ENCODE peak calls at places on chromosomes 7 and 10, in four cellular contexts. H is heart left ventricle; S is globus pallidus; U is naive thymus-derived CD4-positive, alpha-beta T cell. I is an unnamed sample.

GRCh38 chr10:132841254-132841975 is 55.5 kb upstream of the NKX6-2 start:
- DNase-seq in H (no peak), S (no peak), U (no peak), I (no peak)

GRCh38 chr10:93199221-93199681 is 125.6 kb downstream of the CYP26A1 start:
- DNase-seq in H (peak; percentile 65), S (peak; percentile 51), U (no peak), I (peak; percentile 28)

GRCh38 chr10:51180141-51180540 is 105.9 kb downstream of the PRKG1 start:
- DNase-seq in H (no peak), S (no peak), U (no peak), I (no peak)

GRCh38 chr7:140924821-140925421 is at the start of gene BRAF:
- DNase-seq in H (peak; percentile 91), S (peak; percentile 86), U (peak; percentile 98), I (peak; percentile 86)

GRCh38 chr7:7446616-7447015 is 89.1 kb downstream of the COL28A1 start:
- DNase-seq in H (no peak), S (no peak), U (no peak), I (no peak)

GRCh38 chr7:106563466-106564150 is 97.3 kb downstream of the CCDC71L start:
- DNase-seq in H (no peak), S (no peak), U (no peak), I (no peak)

GRCh38 chr10:15043674-15044073 is at the start of gene OLAH:
- DNase-seq in H (no peak), S (no peak), U (no peak), I (no peak)

GRCh38 chr10:30433286-30433778 is 652 bp upstream of the MAP3K8 start:
- DNase-seq in H (peak; percentile 79), S (no peak), U (no peak), I (peak; percentile 60)

GRCh38 chr7:128879939-128880746 is 17.5 kb downstream of the ATP6V1F start:
- DNase-seq in H (peak; percentile 70), S (peak; percentile 64), U (no peak), I (peak; percentile 97)

GRCh38 chr10:34768261-34768971 is 46.7 kb downstream of the PARD3 start:
- DNase-seq in H (peak; percentile 72), S (peak; percentile 40), U (no peak), I (no peak)

GRCh38 chr7:33701927-33702326 is 203.4 kb upstream of the BMPER start:
- DNase-seq in H (no peak), S (no peak), U (no peak), I (no peak)

GRCh38 chr10:132746386-132746785 is 39.6 kb downstream of the NKX6-2 start:
- DNase-seq in H (no peak), S (no peak), U (no peak), I (no peak)

GRCh38 chr7:75688200-75689136 is 50.3 kb downstream of the HIP1 start:
- DNase-seq in H (peak; percentile 33), S (peak; percentile 96), U (no peak), I (no peak)

GRCh38 chr10:71331736-71332135 is 12.7 kb downstream of the SLC29A3 start:
- DNase-seq in H (no peak), S (no peak), U (no peak), I (no peak)

GRCh38 chr10:123417414-123417813 is 248.7 kb upstream of the GPR26 start:
- DNase-seq in H (no peak), S (no peak), U (no peak), I (no peak)

GRCh38 chr7:87471430-87471829 is 4.0 kb downstream of the ABCB4 start:
- DNase-seq in H (no peak), S (no peak), U (no peak), I (no peak)

GRCh38 chr10:112802411-112803060 is 147.5 kb upstream of the TCF7L2 start:
- DNase-seq in H (no peak), S (no peak), U (no peak), I (no peak)

GRCh38 chr7:1725199-1725701 is 55.2 kb downstream of the ELFN1 start:
- DNase-seq in H (peak; percentile 86), S (no peak), U (no peak), I (no peak)

GRCh38 chr7:43700059-43700501 is 29.2 kb downstream of the COA1 start:
- DNase-seq in H (no peak), S (peak; percentile 74), U (peak; percentile 69), I (peak; percentile 28)

GRCh38 chr10:130452096-130452495 is 315.9 kb downstream of the GLRX3 start:
- DNase-seq in H (no peak), S (no peak), U (no peak), I (no peak)

GRCh38 chr10:10967502-10967901 is 50.2 kb upstream of the CELF2 start:
- DNase-seq in H (no peak), S (no peak), U (no peak), I (no peak)

GRCh38 chr7:100837099-100837836 is 9.9 kb upstream of the EPHB4 start:
- DNase-seq in H (peak; percentile 93), S (peak; percentile 88), U (peak; percentile 63), I (peak; percentile 92)

GRCh38 chr7:98199131-98199530 is 12.1 kb upstream of the BHLHA15 start:
- DNase-seq in H (no peak), S (no peak), U (no peak), I (no peak)

GRCh38 chr10:126946746-126947145 is 41.5 kb downstream of the DOCK1 start:
- DNase-seq in H (no peak), S (no peak), U (no peak), I (no peak)

GRCh38 chr7:1669486-1669951 is 558 bp upstream of the ELFN1 start:
- DNase-seq in H (no peak), S (no peak), U (no peak), I (no peak)

GRCh38 chr7:126801738-126802137 is 451.0 kb downstream of the GRM8 start:
- DNase-seq in H (no peak), S (no peak), U (no peak), I (no peak)

GRCh38 chr7:131008840-131009651 is 275.0 kb upstream of the KLF14 start:
- DNase-seq in H (no peak), S (no peak), U (no peak), I (peak; percentile 53)

GRCh38 chr7:127619681-127620405 is 1.9 kb upstream of the PAX4 start:
- DNase-seq in H (no peak), S (no peak), U (no peak), I (no peak)

GRCh38 chr10:87603769-87604168 is 55.9 kb upstream of the PAPSS2 start:
- DNase-seq in H (no peak), S (no peak), U (no peak), I (no peak)

GRCh38 chr10:128064615-128065580 is 61.3 kb downstream of the MKI67 start:
- DNase-seq in H (peak; percentile 70), S (peak; percentile 66), U (peak; percentile 52), I (no peak)

GRCh38 chr7:75624134-75624832 is 114.5 kb downstream of the HIP1 start:
- DNase-seq in H (peak; percentile 38), S (no peak), U (no peak), I (no peak)

GRCh38 chr10:8402469-8403074 is 348.1 kb downstream of the GATA3 start:
- DNase-seq in H (no peak), S (no peak), U (peak; percentile 32), I (no peak)

GRCh38 chr10:122233857-122234348 is 37.2 kb upstream of the BTBD16 start:
- DNase-seq in H (peak; percentile 48), S (no peak), U (no peak), I (no peak)

GRCh38 chr10:26737730-26738129 is 40.2 kb downstream of the PDSS1 start:
- DNase-seq in H (no peak), S (peak; percentile 64), U (no peak), I (no peak)

GRCh38 chr7:82469207-82469606 is 25.6 kb upstream of the CACNA2D1 start:
- DNase-seq in H (no peak), S (no peak), U (no peak), I (no peak)

GRCh38 chr10:19702215-19702614 is 114.0 kb upstream of the PLXDC2 start:
- DNase-seq in H (no peak), S (no peak), U (no peak), I (peak; percentile 37)

GRCh38 chr7:115116773-115117715 is 195.2 kb downstream of the MDFIC start:
- DNase-seq in H (no peak), S (no peak), U (no peak), I (no peak)

GRCh38 chr7:3439333-3440030 is 138.4 kb downstream of the SDK1 start:
- DNase-seq in H (no peak), S (no peak), U (no peak), I (peak; percentile 53)

GRCh38 chr10:117424171-117424570 is 48.9 kb upstream of the PDZD8 start:
- DNase-seq in H (no peak), S (no peak), U (no peak), I (no peak)

GRCh38 chr7:84073476-84073875 is 121.1 kb downstream of the SEMA3A start:
- DNase-seq in H (no peak), S (no peak), U (no peak), I (no peak)